ENCODE peak calls at places on chromosomes 6 and 20, in seven cellular contexts. One of them, this sample, is unnamed.

GRCh38 chr20:59195316-59195993 is 31.8 kb downstream of the ZNF831 start:
- DNase-seq in GM13976: no peak
- DNase-seq in Kasumi-1: no peak
- DNase-seq in right lobe of liver: no peak
- DNase-seq in stimulated activated CD4-positive, alpha-beta T cell treated with anti-CD3 and anti-CD28 coated beads, Interleukin-4, amount 100 ng/mL, for 4 hours: no peak
- DNase-seq in WERI-Rb-1: no peak
- DNase-seq in HCEC 1CT: no peak
- DNase-seq in this sample: no peak

GRCh38 chr6:13711384-13711725 is 280 bp downstream of the RANBP9 start:
- DNase-seq in GM13976: no peak
- DNase-seq in Kasumi-1: peak
- DNase-seq in right lobe of liver: no peak
- DNase-seq in stimulated activated CD4-positive, alpha-beta T cell treated with anti-CD3 and anti-CD28 coated beads, Interleukin-4, amount 100 ng/mL, for 4 hours: no peak
- DNase-seq in WERI-Rb-1: no peak
- DNase-seq in HCEC 1CT: peak
- DNase-seq in this sample: peak

GRCh38 chr6:144264270-144265060 is 20.7 kb upstream of the UTRN start:
- DNase-seq in GM13976: no peak
- DNase-seq in Kasumi-1: no peak
- DNase-seq in right lobe of liver: no peak
- DNase-seq in stimulated activated CD4-positive, alpha-beta T cell treated with anti-CD3 and anti-CD28 coated beads, Interleukin-4, amount 100 ng/mL, for 4 hours: no peak
- DNase-seq in WERI-Rb-1: no peak
- DNase-seq in HCEC 1CT: peak
- DNase-seq in this sample: peak

GRCh38 chr6:6865601-6866000 is 242.2 kb upstream of the RREB1 start:
- DNase-seq in GM13976: no peak
- DNase-seq in Kasumi-1: peak
- DNase-seq in right lobe of liver: no peak
- DNase-seq in stimulated activated CD4-positive, alpha-beta T cell treated with anti-CD3 and anti-CD28 coated beads, Interleukin-4, amount 100 ng/mL, for 4 hours: no peak
- DNase-seq in WERI-Rb-1: no peak
- DNase-seq in HCEC 1CT: no peak
- DNase-seq in this sample: no peak

GRCh38 chr6:121680058-121680457 is 244.6 kb downstream of the GJA1 start:
- DNase-seq in GM13976: no peak
- DNase-seq in Kasumi-1: no peak
- DNase-seq in right lobe of liver: no peak
- DNase-seq in stimulated activated CD4-positive, alpha-beta T cell treated with anti-CD3 and anti-CD28 coated beads, Interleukin-4, amount 100 ng/mL, for 4 hours: no peak
- DNase-seq in WERI-Rb-1: no peak
- DNase-seq in HCEC 1CT: no peak
- DNase-seq in this sample: no peak

GRCh38 chr20:59948212-59948611 is 8.0 kb downstream of the FAM217B start:
- DNase-seq in GM13976: no peak
- DNase-seq in Kasumi-1: peak
- DNase-seq in right lobe of liver: no peak
- DNase-seq in stimulated activated CD4-positive, alpha-beta T cell treated with anti-CD3 and anti-CD28 coated beads, Interleukin-4, amount 100 ng/mL, for 4 hours: no peak
- DNase-seq in WERI-Rb-1: no peak
- DNase-seq in HCEC 1CT: no peak
- DNase-seq in this sample: no peak

GRCh38 chr6:44128020-44128917 is 915 bp downstream of the TMEM63B start:
- DNase-seq in GM13976: peak
- DNase-seq in Kasumi-1: peak
- DNase-seq in right lobe of liver: peak
- DNase-seq in stimulated activated CD4-positive, alpha-beta T cell treated with anti-CD3 and anti-CD28 coated beads, Interleukin-4, amount 100 ng/mL, for 4 hours: peak
- DNase-seq in WERI-Rb-1: peak
- DNase-seq in HCEC 1CT: peak
- DNase-seq in this sample: peak

GRCh38 chr20:32797160-32797468 is 22.6 kb upstream of the MAPRE1 start:
- DNase-seq in GM13976: no peak
- DNase-seq in Kasumi-1: no peak
- DNase-seq in right lobe of liver: no peak
- DNase-seq in stimulated activated CD4-positive, alpha-beta T cell treated with anti-CD3 and anti-CD28 coated beads, Interleukin-4, amount 100 ng/mL, for 4 hours: no peak
- DNase-seq in WERI-Rb-1: no peak
- DNase-seq in HCEC 1CT: no peak
- DNase-seq in this sample: no peak

GRCh38 chr20:1403624-1404023 is 10.8 kb upstream of the FKBP1A start:
- DNase-seq in GM13976: no peak
- DNase-seq in Kasumi-1: no peak
- DNase-seq in right lobe of liver: no peak
- DNase-seq in stimulated activated CD4-positive, alpha-beta T cell treated with anti-CD3 and anti-CD28 coated beads, Interleukin-4, amount 100 ng/mL, for 4 hours: no peak
- DNase-seq in WERI-Rb-1: no peak
- DNase-seq in HCEC 1CT: no peak
- DNase-seq in this sample: no peak

GRCh38 chr6:127176175-127176574 is 57.7 kb downstream of the RSPO3 start:
- DNase-seq in GM13976: no peak
- DNase-seq in Kasumi-1: no peak
- DNase-seq in right lobe of liver: no peak
- DNase-seq in stimulated activated CD4-positive, alpha-beta T cell treated with anti-CD3 and anti-CD28 coated beads, Interleukin-4, amount 100 ng/mL, for 4 hours: no peak
- DNase-seq in WERI-Rb-1: no peak
- DNase-seq in HCEC 1CT: peak
- DNase-seq in this sample: peak

GRCh38 chr20:1805161-1805581 is 90.0 kb upstream of the SIRPA start:
- DNase-seq in GM13976: no peak
- DNase-seq in Kasumi-1: no peak
- DNase-seq in right lobe of liver: no peak
- DNase-seq in stimulated activated CD4-positive, alpha-beta T cell treated with anti-CD3 and anti-CD28 coated beads, Interleukin-4, amount 100 ng/mL, for 4 hours: no peak
- DNase-seq in WERI-Rb-1: no peak
- DNase-seq in HCEC 1CT: no peak
- DNase-seq in this sample: no peak

GRCh38 chr20:20685635-20686034 is 26.8 kb downstream of the RALGAPA2 start:
- DNase-seq in GM13976: no peak
- DNase-seq in Kasumi-1: no peak
- DNase-seq in right lobe of liver: no peak
- DNase-seq in stimulated activated CD4-positive, alpha-beta T cell treated with anti-CD3 and anti-CD28 coated beads, Interleukin-4, amount 100 ng/mL, for 4 hours: no peak
- DNase-seq in WERI-Rb-1: no peak
- DNase-seq in HCEC 1CT: no peak
- DNase-seq in this sample: no peak

GRCh38 chr6:120355822-120356221 is 978.5 kb downstream of the TBC1D32 start:
- DNase-seq in GM13976: no peak
- DNase-seq in Kasumi-1: no peak
- DNase-seq in right lobe of liver: no peak
- DNase-seq in stimulated activated CD4-positive, alpha-beta T cell treated with anti-CD3 and anti-CD28 coated beads, Interleukin-4, amount 100 ng/mL, for 4 hours: no peak
- DNase-seq in WERI-Rb-1: no peak
- DNase-seq in HCEC 1CT: peak
- DNase-seq in this sample: no peak

GRCh38 chr20:46151936-46152335 is 33.8 kb downstream of the CD40 start:
- DNase-seq in GM13976: peak
- DNase-seq in Kasumi-1: no peak
- DNase-seq in right lobe of liver: no peak
- DNase-seq in stimulated activated CD4-positive, alpha-beta T cell treated with anti-CD3 and anti-CD28 coated beads, Interleukin-4, amount 100 ng/mL, for 4 hours: no peak
- DNase-seq in WERI-Rb-1: peak
- DNase-seq in HCEC 1CT: no peak
- DNase-seq in this sample: peak

GRCh38 chr20:48467622-48468021 is 360.2 kb downstream of the PREX1 start:
- DNase-seq in GM13976: peak
- DNase-seq in Kasumi-1: no peak
- DNase-seq in right lobe of liver: no peak
- DNase-seq in stimulated activated CD4-positive, alpha-beta T cell treated with anti-CD3 and anti-CD28 coated beads, Interleukin-4, amount 100 ng/mL, for 4 hours: no peak
- DNase-seq in WERI-Rb-1: no peak
- DNase-seq in HCEC 1CT: no peak
- DNase-seq in this sample: peak

GRCh38 chr20:62171245-62171644 is 11.6 kb upstream of the MTG2 start:
- DNase-seq in GM13976: no peak
- DNase-seq in Kasumi-1: no peak
- DNase-seq in right lobe of liver: no peak
- DNase-seq in stimulated activated CD4-positive, alpha-beta T cell treated with anti-CD3 and anti-CD28 coated beads, Interleukin-4, amount 100 ng/mL, for 4 hours: no peak
- DNase-seq in WERI-Rb-1: no peak
- DNase-seq in HCEC 1CT: no peak
- DNase-seq in this sample: no peak

GRCh38 chr20:37845261-37845681 is 57.7 kb upstream of the VSTM2L start:
- DNase-seq in GM13976: no peak
- DNase-seq in Kasumi-1: no peak
- DNase-seq in right lobe of liver: peak
- DNase-seq in stimulated activated CD4-positive, alpha-beta T cell treated with anti-CD3 and anti-CD28 coated beads, Interleukin-4, amount 100 ng/mL, for 4 hours: no peak
- DNase-seq in WERI-Rb-1: no peak
- DNase-seq in HCEC 1CT: no peak
- DNase-seq in this sample: no peak

GRCh38 chr6:52330470-52330869 is 31.5 kb upstream of the PAQR8 start:
- DNase-seq in GM13976: no peak
- DNase-seq in Kasumi-1: no peak
- DNase-seq in right lobe of liver: no peak
- DNase-seq in stimulated activated CD4-positive, alpha-beta T cell treated with anti-CD3 and anti-CD28 coated beads, Interleukin-4, amount 100 ng/mL, for 4 hours: no peak
- DNase-seq in WERI-Rb-1: no peak
- DNase-seq in HCEC 1CT: no peak
- DNase-seq in this sample: no peak

GRCh38 chr20:49657118-49657901 is 56.4 kb downstream of the B4GALT5 start:
- DNase-seq in GM13976: no peak
- DNase-seq in Kasumi-1: no peak
- DNase-seq in right lobe of liver: no peak
- DNase-seq in stimulated activated CD4-positive, alpha-beta T cell treated with anti-CD3 and anti-CD28 coated beads, Interleukin-4, amount 100 ng/mL, for 4 hours: no peak
- DNase-seq in WERI-Rb-1: no peak
- DNase-seq in HCEC 1CT: peak
- DNase-seq in this sample: no peak

GRCh38 chr20:48187891-48188290 is 402.6 kb upstream of the SULF2 start:
- DNase-seq in GM13976: no peak
- DNase-seq in Kasumi-1: no peak
- DNase-seq in right lobe of liver: no peak
- DNase-seq in stimulated activated CD4-positive, alpha-beta T cell treated with anti-CD3 and anti-CD28 coated beads, Interleukin-4, amount 100 ng/mL, for 4 hours: no peak
- DNase-seq in WERI-Rb-1: no peak
- DNase-seq in HCEC 1CT: no peak
- DNase-seq in this sample: no peak

GRCh38 chr20:57782631-57783041 is 72.8 kb upstream of the PMEPA1 start:
- DNase-seq in GM13976: peak
- DNase-seq in Kasumi-1: no peak
- DNase-seq in right lobe of liver: no peak
- DNase-seq in stimulated activated CD4-positive, alpha-beta T cell treated with anti-CD3 and anti-CD28 coated beads, Interleukin-4, amount 100 ng/mL, for 4 hours: no peak
- DNase-seq in WERI-Rb-1: no peak
- DNase-seq in HCEC 1CT: no peak
- DNase-seq in this sample: no peak

GRCh38 chr20:4811661-4812181 is 90.0 kb downstream of the PRND start:
- DNase-seq in GM13976: no peak
- DNase-seq in Kasumi-1: peak
- DNase-seq in right lobe of liver: peak
- DNase-seq in stimulated activated CD4-positive, alpha-beta T cell treated with anti-CD3 and anti-CD28 coated beads, Interleukin-4, amount 100 ng/mL, for 4 hours: peak
- DNase-seq in WERI-Rb-1: no peak
- DNase-seq in HCEC 1CT: no peak
- DNase-seq in this sample: no peak

GRCh38 chr20:10660661-10661060 is 13.1 kb downstream of the JAG1 start:
- DNase-seq in GM13976: no peak
- DNase-seq in Kasumi-1: no peak
- DNase-seq in right lobe of liver: no peak
- DNase-seq in stimulated activated CD4-positive, alpha-beta T cell treated with anti-CD3 and anti-CD28 coated beads, Interleukin-4, amount 100 ng/mL, for 4 hours: no peak
- DNase-seq in WERI-Rb-1: no peak
- DNase-seq in HCEC 1CT: no peak
- DNase-seq in this sample: peak

GRCh38 chr6:90388395-90388794 is 91.8 kb upstream of the BACH2 start:
- DNase-seq in GM13976: no peak
- DNase-seq in Kasumi-1: no peak
- DNase-seq in right lobe of liver: no peak
- DNase-seq in stimulated activated CD4-positive, alpha-beta T cell treated with anti-CD3 and anti-CD28 coated beads, Interleukin-4, amount 100 ng/mL, for 4 hours: no peak
- DNase-seq in WERI-Rb-1: no peak
- DNase-seq in HCEC 1CT: no peak
- DNase-seq in this sample: no peak

GRCh38 chr6:5751525-5752252 is 255.0 kb downstream of the NRN1 start:
- DNase-seq in GM13976: no peak
- DNase-seq in Kasumi-1: no peak
- DNase-seq in right lobe of liver: no peak
- DNase-seq in stimulated activated CD4-positive, alpha-beta T cell treated with anti-CD3 and anti-CD28 coated beads, Interleukin-4, amount 100 ng/mL, for 4 hours: no peak
- DNase-seq in WERI-Rb-1: no peak
- DNase-seq in HCEC 1CT: no peak
- DNase-seq in this sample: no peak

GRCh38 chr20:38414769-38415450 is 20.2 kb downstream of the SNHG17 start:
- DNase-seq in GM13976: no peak
- DNase-seq in Kasumi-1: no peak
- DNase-seq in right lobe of liver: no peak
- DNase-seq in stimulated activated CD4-positive, alpha-beta T cell treated with anti-CD3 and anti-CD28 coated beads, Interleukin-4, amount 100 ng/mL, for 4 hours: no peak
- DNase-seq in WERI-Rb-1: no peak
- DNase-seq in HCEC 1CT: no peak
- DNase-seq in this sample: no peak

GRCh38 chr6:111301914-111302313 is 181.1 kb downstream of the REV3L start:
- DNase-seq in GM13976: peak
- DNase-seq in Kasumi-1: no peak
- DNase-seq in right lobe of liver: no peak
- DNase-seq in stimulated activated CD4-positive, alpha-beta T cell treated with anti-CD3 and anti-CD28 coated beads, Interleukin-4, amount 100 ng/mL, for 4 hours: no peak
- DNase-seq in WERI-Rb-1: no peak
- DNase-seq in HCEC 1CT: no peak
- DNase-seq in this sample: no peak

GRCh38 chr6:122736606-122737005 is 42.9 kb upstream of the FABP7 start:
- DNase-seq in GM13976: no peak
- DNase-seq in Kasumi-1: no peak
- DNase-seq in right lobe of liver: no peak
- DNase-seq in stimulated activated CD4-positive, alpha-beta T cell treated with anti-CD3 and anti-CD28 coated beads, Interleukin-4, amount 100 ng/mL, for 4 hours: no peak
- DNase-seq in WERI-Rb-1: no peak
- DNase-seq in HCEC 1CT: no peak
- DNase-seq in this sample: no peak

GRCh38 chr6:5782783-5783567 is 223.8 kb downstream of the NRN1 start:
- DNase-seq in GM13976: no peak
- DNase-seq in Kasumi-1: peak
- DNase-seq in right lobe of liver: no peak
- DNase-seq in stimulated activated CD4-positive, alpha-beta T cell treated with anti-CD3 and anti-CD28 coated beads, Interleukin-4, amount 100 ng/mL, for 4 hours: no peak
- DNase-seq in WERI-Rb-1: peak
- DNase-seq in HCEC 1CT: no peak
- DNase-seq in this sample: no peak

GRCh38 chr6:135522975-135523692 is 25.6 kb upstream of the AHI1 start:
- DNase-seq in GM13976: no peak
- DNase-seq in Kasumi-1: no peak
- DNase-seq in right lobe of liver: no peak
- DNase-seq in stimulated activated CD4-positive, alpha-beta T cell treated with anti-CD3 and anti-CD28 coated beads, Interleukin-4, amount 100 ng/mL, for 4 hours: no peak
- DNase-seq in WERI-Rb-1: no peak
- DNase-seq in HCEC 1CT: peak
- DNase-seq in this sample: peak

GRCh38 chr6:44489912-44490604 is 102.6 kb downstream of the CDC5L start:
- DNase-seq in GM13976: no peak
- DNase-seq in Kasumi-1: no peak
- DNase-seq in right lobe of liver: no peak
- DNase-seq in stimulated activated CD4-positive, alpha-beta T cell treated with anti-CD3 and anti-CD28 coated beads, Interleukin-4, amount 100 ng/mL, for 4 hours: no peak
- DNase-seq in WERI-Rb-1: no peak
- DNase-seq in HCEC 1CT: peak
- DNase-seq in this sample: peak

GRCh38 chr20:1800777-1801176 is 94.4 kb upstream of the SIRPA start:
- DNase-seq in GM13976: peak
- DNase-seq in Kasumi-1: peak
- DNase-seq in right lobe of liver: no peak
- DNase-seq in stimulated activated CD4-positive, alpha-beta T cell treated with anti-CD3 and anti-CD28 coated beads, Interleukin-4, amount 100 ng/mL, for 4 hours: no peak
- DNase-seq in WERI-Rb-1: no peak
- DNase-seq in HCEC 1CT: peak
- DNase-seq in this sample: peak

This sample was measured in ELR.